ENCODE peak calls at places on chromosomes 16 and 17, in eight cellular contexts. One of them, this sample, is unnamed.

GRCh38 chr17:62887437-62887836 is 78.6 kb upstream of the TANC2 start:
- DNase-seq in Peyer's patch: no peak
- DNase-seq in stomach: no peak
- DNase-seq in heart left ventricle: no peak
- DNase-seq in uterus: no peak
- DNase-seq in body of pancreas: no peak
- DNase-seq in A549: no peak
- DNase-seq in H54: no peak
- DNase-seq in this sample: no peak

GRCh38 chr16:11791144-11791828 is 5.8 kb downstream of the ZC3H7A start:
- DNase-seq in Peyer's patch: no peak
- DNase-seq in uterus: no peak
- DNase-seq in heart left ventricle: no peak
- DNase-seq in stomach: no peak
- DNase-seq in body of pancreas: no peak
- DNase-seq in A549: no peak
- DNase-seq in H54: no peak
- DNase-seq in this sample: no peak

GRCh38 chr17:54924405-54924804 is 23.8 kb downstream of the TOM1L1 start:
- DNase-seq in body of pancreas: no peak
- DNase-seq in heart left ventricle: no peak
- DNase-seq in H54: no peak
- DNase-seq in uterus: no peak
- DNase-seq in A549: no peak
- DNase-seq in stomach: no peak
- DNase-seq in Peyer's patch: no peak
- DNase-seq in this sample: no peak

GRCh38 chr16:61277849-61278248 is 758.4 kb downstream of the CDH8 start:
- DNase-seq in Peyer's patch: no peak
- DNase-seq in body of pancreas: no peak
- DNase-seq in H54: no peak
- DNase-seq in stomach: no peak
- DNase-seq in uterus: no peak
- DNase-seq in heart left ventricle: no peak
- DNase-seq in A549: no peak
- DNase-seq in this sample: no peak

GRCh38 chr17:72618018-72618509 is 474.4 kb downstream of the SLC39A11 start:
- DNase-seq in body of pancreas: peak; percentile 50
- DNase-seq in heart left ventricle: no peak
- DNase-seq in stomach: peak; percentile 83
- DNase-seq in H54: no peak
- DNase-seq in A549: peak; percentile 43
- DNase-seq in uterus: no peak
- DNase-seq in Peyer's patch: peak; percentile 93
- DNase-seq in this sample: peak; percentile 57

GRCh38 chr17:73559532-73559931 is 84.7 kb downstream of the SDK2 start:
- DNase-seq in A549: no peak
- DNase-seq in H54: no peak
- DNase-seq in body of pancreas: no peak
- DNase-seq in heart left ventricle: no peak
- DNase-seq in uterus: no peak
- DNase-seq in Peyer's patch: no peak
- DNase-seq in stomach: no peak
- DNase-seq in this sample: no peak

GRCh38 chr17:44941712-44942331 is 5.8 kb downstream of the KIF18B start:
- DNase-seq in body of pancreas: no peak
- DNase-seq in H54: no peak
- DNase-seq in stomach: no peak
- DNase-seq in A549: peak; percentile 66
- DNase-seq in Peyer's patch: no peak
- DNase-seq in uterus: no peak
- DNase-seq in heart left ventricle: no peak
- DNase-seq in this sample: no peak

GRCh38 chr17:4503283-4504005 is 4.8 kb downstream of the SPNS2 start:
- DNase-seq in stomach: no peak
- DNase-seq in heart left ventricle: no peak
- DNase-seq in body of pancreas: no peak
- DNase-seq in A549: no peak
- DNase-seq in Peyer's patch: no peak
- DNase-seq in H54: no peak
- DNase-seq in uterus: no peak
- DNase-seq in this sample: no peak

GRCh38 chr16:65975049-65975708 is 391.3 kb upstream of the CDH5 start:
- DNase-seq in uterus: no peak
- DNase-seq in heart left ventricle: no peak
- DNase-seq in body of pancreas: no peak
- DNase-seq in stomach: no peak
- DNase-seq in H54: no peak
- DNase-seq in Peyer's patch: no peak
- DNase-seq in A549: peak; percentile 66
- DNase-seq in this sample: no peak

GRCh38 chr17:8941520-8941919 is 24.0 kb downstream of the PIK3R5 start:
- DNase-seq in stomach: no peak
- DNase-seq in body of pancreas: no peak
- DNase-seq in H54: no peak
- DNase-seq in Peyer's patch: no peak
- DNase-seq in A549: no peak
- DNase-seq in uterus: no peak
- DNase-seq in heart left ventricle: peak; percentile 74
- DNase-seq in this sample: no peak

GRCh38 chr17:81354944-81355327 is 40.3 kb upstream of the BAHCC1 start:
- DNase-seq in stomach: no peak
- DNase-seq in A549: no peak
- DNase-seq in Peyer's patch: peak; percentile 67
- DNase-seq in H54: no peak
- DNase-seq in heart left ventricle: no peak
- DNase-seq in body of pancreas: peak; percentile 97
- DNase-seq in uterus: no peak
- DNase-seq in this sample: no peak

GRCh38 chr16:50547340-50547865 is 793 bp upstream of the NKD1 start:
- DNase-seq in H54: no peak
- DNase-seq in heart left ventricle: peak; percentile 73
- DNase-seq in A549: peak; percentile 38
- DNase-seq in body of pancreas: peak; percentile 79
- DNase-seq in uterus: peak; percentile 45
- DNase-seq in stomach: peak; percentile 63
- DNase-seq in Peyer's patch: peak; percentile 67
- DNase-seq in this sample: no peak

GRCh38 chr17:279776-280175 is 72.8 kb downstream of the RPH3AL start:
- DNase-seq in A549: no peak
- DNase-seq in uterus: no peak
- DNase-seq in Peyer's patch: no peak
- DNase-seq in body of pancreas: no peak
- DNase-seq in stomach: no peak
- DNase-seq in heart left ventricle: no peak
- DNase-seq in H54: no peak
- DNase-seq in this sample: peak; percentile 43

GRCh38 chr17:69448431-69449102 is 34.1 kb downstream of the MAP2K6 start:
- DNase-seq in heart left ventricle: no peak
- DNase-seq in Peyer's patch: peak; percentile 84
- DNase-seq in A549: no peak
- DNase-seq in uterus: no peak
- DNase-seq in H54: no peak
- DNase-seq in stomach: no peak
- DNase-seq in body of pancreas: peak; percentile 60
- DNase-seq in this sample: no peak

GRCh38 chr17:32915108-32915700 is 12.7 kb upstream of the TMEM98 start:
- DNase-seq in uterus: no peak
- DNase-seq in H54: no peak
- DNase-seq in heart left ventricle: no peak
- DNase-seq in A549: no peak
- DNase-seq in stomach: peak; percentile 49
- DNase-seq in Peyer's patch: no peak
- DNase-seq in body of pancreas: peak; percentile 27
- DNase-seq in this sample: peak; percentile 42

GRCh38 chr17:32929288-32929574 is 1.3 kb downstream of the TMEM98 start:
- DNase-seq in A549: no peak
- DNase-seq in uterus: no peak
- DNase-seq in heart left ventricle: no peak
- DNase-seq in body of pancreas: no peak
- DNase-seq in stomach: no peak
- DNase-seq in H54: no peak
- DNase-seq in Peyer's patch: no peak
- DNase-seq in this sample: no peak

GRCh38 chr16:4521971-4522623 is 16.5 kb downstream of the CDIP1 start:
- DNase-seq in uterus: no peak
- DNase-seq in H54: no peak
- DNase-seq in A549: no peak
- DNase-seq in Peyer's patch: no peak
- DNase-seq in heart left ventricle: no peak
- DNase-seq in body of pancreas: peak; percentile 71
- DNase-seq in stomach: no peak
- DNase-seq in this sample: no peak

GRCh38 chr17:81217531-81217930 is 5.2 kb downstream of the CEP131 start:
- DNase-seq in A549: no peak
- DNase-seq in heart left ventricle: no peak
- DNase-seq in body of pancreas: no peak
- DNase-seq in H54: no peak
- DNase-seq in Peyer's patch: no peak
- DNase-seq in uterus: no peak
- DNase-seq in stomach: no peak
- DNase-seq in this sample: no peak

GRCh38 chr16:48617711-48618148 is 7.8 kb upstream of the N4BP1 start:
- DNase-seq in heart left ventricle: no peak
- DNase-seq in body of pancreas: peak; percentile 71
- DNase-seq in stomach: peak; percentile 36
- DNase-seq in H54: no peak
- DNase-seq in A549: no peak
- DNase-seq in uterus: peak; percentile 28
- DNase-seq in Peyer's patch: no peak
- DNase-seq in this sample: peak; percentile 83

GRCh38 chr17:82690786-82691489 is 7.6 kb downstream of the RAB40B start:
- DNase-seq in stomach: no peak
- DNase-seq in H54: no peak
- DNase-seq in A549: no peak
- DNase-seq in heart left ventricle: no peak
- DNase-seq in uterus: no peak
- DNase-seq in Peyer's patch: no peak
- DNase-seq in body of pancreas: no peak
- DNase-seq in this sample: no peak

DNA sequence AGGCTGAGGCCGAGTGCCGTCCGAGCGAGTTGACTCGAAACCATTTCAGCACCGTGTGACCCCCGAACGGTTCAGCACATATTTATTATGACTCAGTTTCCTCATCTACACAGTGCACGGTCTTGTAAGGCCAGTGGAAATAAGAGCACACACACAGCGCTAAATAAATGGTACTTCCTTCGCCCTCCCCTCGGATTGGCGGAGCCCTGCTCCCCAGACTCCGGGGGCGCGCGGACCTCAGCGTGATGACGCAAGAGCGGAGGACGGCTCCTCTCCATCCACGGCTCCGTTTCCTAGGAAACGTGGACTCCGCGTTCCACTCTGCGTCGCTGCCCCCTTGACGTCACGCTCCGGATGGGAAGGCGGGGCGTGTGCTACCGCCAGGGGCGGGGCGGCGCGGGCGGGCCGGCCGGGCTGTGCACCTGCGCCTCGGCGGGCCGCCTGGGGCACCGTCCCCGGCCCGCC is at the start of gene PARD6A:
- DNase-seq in A549: peak; percentile 96
- DNase-seq in stomach: peak; percentile 94
- DNase-seq in body of pancreas: peak; percentile 92
- DNase-seq in heart left ventricle: peak; percentile 98
- DNase-seq in H54: peak; percentile 100
- DNase-seq in uterus: peak; percentile 95
- DNase-seq in Peyer's patch: peak; percentile 91
- DNase-seq in this sample: peak; percentile 90
- TF ChIP-seq POLR2A in A549: no peak
- TF ChIP-seq POLR2A in stomach: no peak
- TF ChIP-seq POLR2A in body of pancreas: no peak
- TF ChIP-seq POLR2A in heart left ventricle: peak; percentile 0
- TF ChIP-seq POLR2A in H54: no peak
- TF ChIP-seq POLR2A in uterus: no peak
- TF ChIP-seq POLR2A in Peyer's patch: peak; percentile 30
- TF ChIP-seq POLR2A in this sample: no peak

GRCh38 chr17:41665566-41666335 is 22.9 kb upstream of the EIF1 start:
- DNase-seq in H54: peak; percentile 93
- DNase-seq in A549: peak; percentile 89
- DNase-seq in heart left ventricle: peak; percentile 95
- DNase-seq in body of pancreas: peak; percentile 94
- DNase-seq in stomach: peak; percentile 93
- DNase-seq in Peyer's patch: peak; percentile 94
- DNase-seq in uterus: peak; percentile 79
- DNase-seq in this sample: peak; percentile 78
- TF ChIP-seq POLR2A in H54: peak; percentile 46
- TF ChIP-seq POLR2A in A549: peak; percentile 74
- TF ChIP-seq POLR2A in heart left ventricle: peak; percentile 57
- TF ChIP-seq POLR2A in body of pancreas: peak; percentile 73
- TF ChIP-seq POLR2A in stomach: no peak
- TF ChIP-seq POLR2A in Peyer's patch: peak; percentile 75
- TF ChIP-seq POLR2A in uterus: peak; percentile 65
- TF ChIP-seq POLR2A in this sample: no peak

GRCh38 chr17:41864837-41865595 is at the start of gene KLHL11:
- DNase-seq in heart left ventricle: peak; percentile 92
- DNase-seq in uterus: peak; percentile 82
- DNase-seq in stomach: peak; percentile 92
- DNase-seq in body of pancreas: peak; percentile 94
- DNase-seq in A549: peak; percentile 93
- DNase-seq in Peyer's patch: peak; percentile 92
- DNase-seq in H54: peak; percentile 88
- DNase-seq in this sample: peak; percentile 96

GRCh38 chr17:41864498-41864836 is 756 bp downstream of the KLHL11 start:
- DNase-seq in body of pancreas: no peak
- DNase-seq in uterus: no peak
- DNase-seq in H54: no peak
- DNase-seq in A549: no peak
- DNase-seq in stomach: no peak
- DNase-seq in heart left ventricle: no peak
- DNase-seq in Peyer's patch: no peak
- DNase-seq in this sample: no peak

GRCh38 chr17:41863074-41863843 is 2.0 kb downstream of the KLHL11 start:
- DNase-seq in H54: no peak
- DNase-seq in Peyer's patch: no peak
- DNase-seq in uterus: no peak
- DNase-seq in stomach: no peak
- DNase-seq in body of pancreas: no peak
- DNase-seq in A549: no peak
- DNase-seq in heart left ventricle: no peak
- DNase-seq in this sample: no peak

GRCh38 chr17:41868568-41868967 is 3.3 kb upstream of the KLHL11 start:
- DNase-seq in uterus: no peak
- DNase-seq in stomach: no peak
- DNase-seq in body of pancreas: no peak
- DNase-seq in A549: no peak
- DNase-seq in Peyer's patch: no peak
- DNase-seq in H54: no peak
- DNase-seq in heart left ventricle: no peak
- DNase-seq in this sample: no peak

GRCh38 chr17:41865596-41865893 is 322 bp upstream of the KLHL11 start:
- DNase-seq in H54: no peak
- DNase-seq in uterus: no peak
- DNase-seq in A549: no peak
- DNase-seq in Peyer's patch: no peak
- DNase-seq in stomach: no peak
- DNase-seq in body of pancreas: no peak
- DNase-seq in heart left ventricle: no peak
- DNase-seq in this sample: no peak
- TF ChIP-seq POLR2A in H54: no peak
- TF ChIP-seq POLR2A in uterus: no peak
- TF ChIP-seq POLR2A in A549: no peak
- TF ChIP-seq POLR2A in Peyer's patch: no peak
- TF ChIP-seq POLR2A in stomach: no peak
- TF ChIP-seq POLR2A in body of pancreas: no peak
- TF ChIP-seq POLR2A in heart left ventricle: no peak
- TF ChIP-seq POLR2A in this sample: no peak

GRCh38 chr16:88758227-88758943 is 26.6 kb downstream of the PIEZO1 start:
- DNase-seq in heart left ventricle: no peak
- DNase-seq in uterus: no peak
- DNase-seq in Peyer's patch: no peak
- DNase-seq in H54: peak; percentile 54
- DNase-seq in body of pancreas: no peak
- DNase-seq in A549: no peak
- DNase-seq in stomach: no peak
- DNase-seq in this sample: no peak
- TF ChIP-seq POLR2A in heart left ventricle: no peak
- TF ChIP-seq POLR2A in uterus: no peak
- TF ChIP-seq POLR2A in Peyer's patch: no peak
- TF ChIP-seq POLR2A in H54: no peak
- TF ChIP-seq POLR2A in body of pancreas: no peak
- TF ChIP-seq POLR2A in A549: no peak
- TF ChIP-seq POLR2A in stomach: no peak
- TF ChIP-seq POLR2A in this sample: no peak

This sample was measured in lower leg skin.